ENCODE peak calls at places on chromosomes 6 and 20, in seven cellular contexts. K, R, W, Z, O, X and B are unnamed samples.

GRCh38 chr20:61263084-61263695 is 11.1 kb downstream of the CDH4 start:
- DNase-seq in K (no peak), R (peak), W (peak), Z (no peak), O (peak), X (peak), B (no peak)

GRCh38 chr20:32189691-32190607 is 17.6 kb downstream of the PLAGL2 start:
- DNase-seq in K (no peak), R (peak), W (no peak), Z (no peak), O (peak), X (peak), B (no peak)

GRCh38 chr20:31845300-31845863 is at the start of gene FOXS1:
- DNase-seq in K (no peak), R (no peak), W (no peak), Z (peak), O (peak), X (peak), B (no peak)

GRCh38 chr6:163489584-163489983 is 75.1 kb downstream of the QKI start:
- DNase-seq in K (no peak), R (peak), W (no peak), Z (no peak), O (no peak), X (no peak), B (peak)

GRCh38 chr6:169171951-169172350 is 81.7 kb downstream of the THBS2 start:
- DNase-seq in K (no peak), R (peak), W (no peak), Z (no peak), O (no peak), X (peak), B (no peak)

GRCh38 chr6:16705403-16705993 is 55.8 kb downstream of the ATXN1 start:
- DNase-seq in K (no peak), R (no peak), W (no peak), Z (no peak), O (no peak), X (no peak), B (no peak)

GRCh38 chr20:36298795-36299339 is 7.3 kb upstream of the DLGAP4 start:
- DNase-seq in K (no peak), R (no peak), W (no peak), Z (no peak), O (no peak), X (no peak), B (no peak)

GRCh38 chr20:34542439-34542838 is 16.1 kb upstream of the MAP1LC3A start:
- DNase-seq in K (no peak), R (no peak), W (no peak), Z (no peak), O (no peak), X (no peak), B (no peak)

GRCh38 chr6:70998148-70998547 is 41.3 kb upstream of the B3GAT2 start:
- DNase-seq in K (no peak), R (no peak), W (no peak), Z (no peak), O (peak), X (no peak), B (no peak)

GRCh38 chr6:170295519-170296422 is 4.9 kb upstream of the DLL1 start:
- DNase-seq in K (no peak), R (no peak), W (peak), Z (no peak), O (peak), X (no peak), B (no peak)

GRCh38 chr6:136791296-136792065 is 796 bp downstream of the MAP3K5 start:
- DNase-seq in K (no peak), R (peak), W (peak), Z (peak), O (peak), X (peak), B (no peak)

GRCh38 chr20:17533396-17533795 is 2.2 kb upstream of the BFSP1 start:
- DNase-seq in K (no peak), R (peak), W (peak), Z (no peak), O (peak), X (peak), B (peak)

DNA sequence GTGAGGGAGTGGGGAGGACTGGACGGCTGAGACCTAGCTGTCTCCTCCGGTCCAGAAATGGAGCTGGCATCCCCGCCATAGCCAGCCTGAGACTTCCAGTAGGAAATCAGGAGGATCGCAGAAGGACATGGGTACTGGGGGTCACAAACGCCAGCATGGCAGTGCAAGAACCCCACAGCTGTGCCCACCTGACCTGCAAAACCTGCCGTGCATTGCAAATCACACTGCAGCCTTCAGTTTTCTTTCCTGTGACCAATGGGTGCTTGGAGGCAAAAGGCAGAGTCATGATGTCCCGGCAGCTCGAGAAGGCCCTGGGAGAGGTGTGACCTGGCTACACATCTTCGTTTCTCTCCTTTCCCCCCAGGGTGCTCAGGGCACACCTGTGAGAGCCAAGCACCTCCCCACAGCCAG is 23.3 kb upstream of the PHACTR3 start:
- DNase-seq in K (no peak), R (no peak), W (no peak), Z (no peak), O (no peak), X (no peak), B (no peak)
- H3K27ac ChIP-seq in K (no peak), R (no peak), W (no peak), Z (no peak), O (no peak), X (no peak), B (no peak)

DNA sequence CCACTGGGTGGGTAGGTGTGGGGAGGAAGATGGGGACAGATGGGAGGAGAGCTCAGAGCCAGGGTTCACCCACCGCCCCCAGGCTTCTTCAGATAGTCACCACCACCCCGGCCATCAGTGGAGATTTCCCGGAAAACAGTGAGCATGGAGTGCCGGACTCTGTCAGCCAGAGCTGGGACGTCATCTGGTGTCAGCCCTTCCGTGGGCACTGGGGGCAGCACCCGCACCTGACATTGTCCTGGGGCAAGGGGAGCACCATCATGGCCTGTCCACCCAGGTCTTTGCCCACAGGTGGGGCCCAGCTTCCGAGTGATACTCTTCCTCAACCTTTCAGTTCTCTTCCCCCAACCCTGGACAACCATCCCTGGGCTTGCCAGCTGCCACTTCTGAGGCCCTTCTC is 4.8 kb downstream of the EGFL8 start:
- DNase-seq in K (no peak), R (no peak), W (no peak), Z (no peak), O (no peak), X (no peak), B (no peak)
- TF ChIP-seq CTCF in K (no peak), R (no peak), W (peak), Z (no peak), O (no peak), X (no peak), B (no peak)

DNA sequence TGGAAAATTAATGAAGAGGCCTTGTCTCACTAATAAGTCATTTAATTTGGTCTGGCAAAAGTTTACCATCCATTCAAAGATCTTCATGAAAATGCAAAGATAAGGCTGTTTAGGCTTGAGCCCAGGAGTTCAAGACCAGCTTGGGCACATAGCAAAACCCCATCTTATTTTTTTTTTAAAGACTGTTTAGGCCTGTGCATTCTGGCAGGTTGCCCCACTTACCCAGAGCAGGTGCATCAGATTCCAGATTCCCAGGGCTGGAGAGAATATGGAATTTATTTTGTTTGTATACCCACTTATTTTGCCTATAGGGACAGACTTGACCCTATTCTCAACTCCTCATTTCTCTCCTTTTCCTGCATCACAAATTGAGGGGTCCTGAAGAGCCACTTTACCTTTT is 5.7 kb downstream of the FOXO3 start:
- DNase-seq in K (no peak), R (no peak), W (no peak), Z (no peak), O (no peak), X (no peak), B (no peak)
- H3K27ac ChIP-seq in K (no peak), R (no peak), W (no peak), Z (peak), O (no peak), X (no peak), B (no peak)

GRCh38 chr20:64041040-64041780 is 5.2 kb downstream of the C20orf204 start:
- DNase-seq in K (no peak), R (no peak), W (no peak), Z (no peak), O (no peak), X (no peak), B (no peak)
- TF ChIP-seq CTCF in K (no peak), R (no peak), W (no peak), Z (no peak), O (no peak), X (no peak), B (no peak)

GRCh38 chr6:32602403-32602802 is 12.8 kb upstream of the HLA-DRB1 start:
- DNase-seq in K (no peak), R (no peak), W (no peak), Z (no peak), O (no peak), X (no peak), B (no peak)

GRCh38 chr6:32607263-32607987 is 17.8 kb upstream of the HLA-DRB1 start:
- DNase-seq in K (no peak), R (no peak), W (no peak), Z (no peak), O (no peak), X (no peak), B (no peak)

GRCh38 chr6:32603888-32604287 is 14.2 kb upstream of the HLA-DRB1 start:
- DNase-seq in K (no peak), R (no peak), W (no peak), Z (no peak), O (no peak), X (no peak), B (no peak)

GRCh38 chr6:32607988-32608298 is 18.3 kb upstream of the HLA-DRB1 start:
- DNase-seq in K (no peak), R (no peak), W (no peak), Z (no peak), O (no peak), X (no peak), B (no peak)

GRCh38 chr6:32604434-32604877 is 14.8 kb upstream of the HLA-DRB1 start:
- DNase-seq in K (no peak), R (no peak), W (no peak), Z (no peak), O (no peak), X (no peak), B (no peak)
- H3K27ac ChIP-seq in K (no peak), R (no peak), W (peak), Z (peak), O (no peak), X (no peak), B (no peak)

DNA sequence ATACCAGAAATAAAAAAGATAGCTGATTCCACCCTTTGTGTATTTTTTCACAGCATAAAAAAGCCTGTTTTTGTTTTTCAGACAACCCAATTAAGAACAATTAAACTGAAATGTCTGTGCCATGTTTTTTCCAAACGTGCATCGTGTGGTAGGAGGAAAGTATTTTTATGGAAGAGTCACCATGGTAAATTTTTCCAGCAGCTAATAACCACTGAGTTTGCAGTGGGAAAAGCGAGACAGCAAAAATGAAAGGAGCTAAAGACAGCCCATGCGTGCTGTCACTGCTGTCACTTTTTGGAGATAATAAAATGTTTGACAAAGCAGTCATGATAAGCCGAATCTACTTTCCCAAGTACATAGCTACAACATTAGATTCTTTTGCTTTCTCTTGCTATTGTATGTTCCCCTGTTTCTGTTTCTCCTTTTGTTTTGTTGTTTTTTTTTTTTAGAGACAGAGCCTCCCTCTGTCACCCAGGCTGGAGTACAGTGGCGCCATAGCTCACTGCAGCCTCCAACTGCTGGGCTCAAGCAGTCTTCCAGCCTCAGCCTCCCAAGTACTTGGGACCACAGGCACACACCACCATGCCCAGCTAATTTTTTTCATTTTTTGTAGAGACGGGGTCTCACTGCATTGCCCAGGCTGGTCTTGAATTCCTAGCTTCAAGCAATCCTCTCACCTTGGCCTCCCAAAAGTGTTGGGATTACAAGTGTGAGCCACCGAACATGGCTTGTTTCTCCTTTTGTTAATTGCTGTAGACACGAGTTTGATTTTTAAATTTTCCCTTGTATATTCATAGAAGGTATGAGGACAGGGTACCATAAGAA is 261.3 kb downstream of the TMEM242 start:
- DNase-seq in K (no peak), R (no peak), W (no peak), Z (no peak), O (no peak), X (no peak), B (no peak)
- TF ChIP-seq CTCF in K (no peak), R (no peak), W (no peak), Z (no peak), O (no peak), X (no peak), B (no peak)

GRCh38 chr20:41006126-41006935 is 22.3 kb upstream of the TOP1 start:
- DNase-seq in K (no peak), R (no peak), W (peak), Z (no peak), O (no peak), X (no peak), B (no peak)
- H3K27ac ChIP-seq in K (no peak), R (peak), W (peak), Z (no peak), O (no peak), X (no peak), B (peak)